ENCODE peak calls at places on chromosome 17, in five cellular contexts. K, I, J, Z and G are unnamed samples.

GRCh38 chr17:68378202-68379149 is 78.8 kb downstream of the WIPI1 start:
- ATAC-seq in K (no peak), I (peak), J (peak), Z (peak), G (peak)

GRCh38 chr17:20920813-20921199 is 122.0 kb downstream of the USP22 start:
- ATAC-seq in K (no peak), I (no peak), J (peak), Z (peak), G (no peak)

GRCh38 chr17:38424297-38424972 is 3.8 kb upstream of the ARHGAP23 start:
- ATAC-seq in K (no peak), I (no peak), J (no peak), Z (no peak), G (no peak)

GRCh38 chr17:82956726-82957468 is 117.1 kb upstream of the ZNF750 start:
- ATAC-seq in K (no peak), I (no peak), J (no peak), Z (no peak), G (no peak)

GRCh38 chr17:39668141-39668924 is at the start of gene PNMT:
- ATAC-seq in K (peak), I (no peak), J (peak), Z (peak), G (peak)

GRCh38 chr17:27552467-27552779 is 78.6 kb upstream of the LGALS9 start:
- ATAC-seq in K (no peak), I (no peak), J (peak), Z (peak), G (no peak)

GRCh38 chr17:57935833-57936807 is 19.1 kb downstream of the CUEDC1 start:
- ATAC-seq in K (no peak), I (peak), J (peak), Z (peak), G (peak)

GRCh38 chr17:39144414-39144813 is 7.0 kb downstream of the PLXDC1 start:
- ATAC-seq in K (no peak), I (peak), J (peak), Z (peak), G (peak)

GRCh38 chr17:14359251-14359939 is 58.5 kb downstream of the HS3ST3B1 start:
- ATAC-seq in K (peak), I (no peak), J (peak), Z (no peak), G (no peak)

GRCh38 chr17:78923660-78924453 is 1.3 kb downstream of the TIMP2 start:
- ATAC-seq in K (peak), I (no peak), J (peak), Z (no peak), G (no peak)

GRCh38 chr17:9676742-9677387 is 31.5 kb downstream of the USP43 start:
- ATAC-seq in K (peak), I (no peak), J (no peak), Z (no peak), G (no peak)

GRCh38 chr17:38704645-38705522 is at the start of gene MLLT6:
- ATAC-seq in K (peak), I (peak), J (peak), Z (peak), G (peak)

GRCh38 chr17:44071772-44072171 is 1.2 kb downstream of the G6PC3 start:
- ATAC-seq in K (no peak), I (no peak), J (no peak), Z (no peak), G (no peak)

GRCh38 chr17:4696432-4696796 is 7.5 kb downstream of the PELP1 start:
- ATAC-seq in K (peak), I (no peak), J (no peak), Z (no peak), G (no peak)

GRCh38 chr17:39098474-39099090 is 52.9 kb downstream of the PLXDC1 start:
- ATAC-seq in K (peak), I (no peak), J (no peak), Z (no peak), G (no peak)

GRCh38 chr17:30199600-30199999 is 35.9 kb downstream of the SLC6A4 start:
- ATAC-seq in K (no peak), I (no peak), J (no peak), Z (no peak), G (no peak)

GRCh38 chr17:10120113-10120485 is 78.3 kb downstream of the GAS7 start:
- ATAC-seq in K (no peak), I (no peak), J (peak), Z (no peak), G (no peak)

GRCh38 chr17:39077252-39077651 is 74.2 kb downstream of the PLXDC1 start:
- ATAC-seq in K (peak), I (no peak), J (no peak), Z (no peak), G (no peak)

GRCh38 chr17:56994009-56994792 is 16.3 kb downstream of the SCPEP1 start:
- ATAC-seq in K (no peak), I (peak), J (peak), Z (no peak), G (no peak)

GRCh38 chr17:27471321-27472269 is 15.3 kb downstream of the KSR1 start:
- ATAC-seq in K (peak), I (no peak), J (no peak), Z (no peak), G (no peak)

GRCh38 chr17:61591018-61591417 is at the start of gene NACA2:
- ATAC-seq in K (no peak), I (no peak), J (no peak), Z (no peak), G (no peak)

GRCh38 chr17:37742762-37743611 is 1.9 kb downstream of the HNF1B start:
- ATAC-seq in K (peak), I (no peak), J (peak), Z (peak), G (no peak)

GRCh38 chr17:43563262-43564079 is 17.3 kb upstream of the ETV4 start:
- ATAC-seq in K (no peak), I (no peak), J (no peak), Z (no peak), G (no peak)

GRCh38 chr17:30950669-30951399 is 20.0 kb upstream of the RNF135 start:
- ATAC-seq in K (no peak), I (peak), J (peak), Z (peak), G (peak)

GRCh38 chr17:71790791-71791190 is 330.0 kb upstream of the SOX9 start:
- ATAC-seq in K (no peak), I (no peak), J (no peak), Z (no peak), G (no peak)

GRCh38 chr17:12591336-12591735 is 74.4 kb upstream of the MYOCD start:
- ATAC-seq in K (no peak), I (no peak), J (no peak), Z (peak), G (no peak)

GRCh38 chr17:73172252-73172651 is 7.4 kb downstream of the SSTR2 start:
- ATAC-seq in K (no peak), I (no peak), J (no peak), Z (no peak), G (no peak)

GRCh38 chr17:78883090-78883532 is 19.9 kb downstream of the CEP295NL start:
- ATAC-seq in K (peak), I (peak), J (peak), Z (peak), G (peak)

GRCh38 chr17:57086069-57086930 is 1.3 kb downstream of the AKAP1 start:
- ATAC-seq in K (peak), I (peak), J (peak), Z (no peak), G (no peak)

GRCh38 chr17:16214190-16215001 is 938 bp downstream of the NCOR1 start:
- ATAC-seq in K (no peak), I (no peak), J (no peak), Z (no peak), G (no peak)

GRCh38 chr17:34070712-34071111 is 184.4 kb upstream of the CCL2 start:
- ATAC-seq in K (no peak), I (no peak), J (no peak), Z (no peak), G (no peak)

GRCh38 chr17:64129765-64130558 is at the start of gene ERN1:
- ATAC-seq in K (peak), I (peak), J (peak), Z (peak), G (peak)
- TF ChIP-seq POLR2A in K (peak), I (peak), J (no peak), Z (peak), G (peak)

GRCh38 chr17:81310963-81311550 is 15.9 kb upstream of the SLC38A10 start:
- ATAC-seq in K (no peak), I (no peak), J (no peak), Z (no peak), G (no peak)

GRCh38 chr17:81309140-81309858 is 14.2 kb upstream of the SLC38A10 start:
- ATAC-seq in K (peak), I (peak), J (peak), Z (peak), G (peak)

GRCh38 chr17:81311954-81312353 is 16.8 kb upstream of the SLC38A10 start:
- ATAC-seq in K (no peak), I (no peak), J (no peak), Z (no peak), G (no peak)

GRCh38 chr17:81308161-81308560 is 13.1 kb upstream of the SLC38A10 start:
- ATAC-seq in K (no peak), I (no peak), J (no peak), Z (no peak), G (no peak)

DNA sequence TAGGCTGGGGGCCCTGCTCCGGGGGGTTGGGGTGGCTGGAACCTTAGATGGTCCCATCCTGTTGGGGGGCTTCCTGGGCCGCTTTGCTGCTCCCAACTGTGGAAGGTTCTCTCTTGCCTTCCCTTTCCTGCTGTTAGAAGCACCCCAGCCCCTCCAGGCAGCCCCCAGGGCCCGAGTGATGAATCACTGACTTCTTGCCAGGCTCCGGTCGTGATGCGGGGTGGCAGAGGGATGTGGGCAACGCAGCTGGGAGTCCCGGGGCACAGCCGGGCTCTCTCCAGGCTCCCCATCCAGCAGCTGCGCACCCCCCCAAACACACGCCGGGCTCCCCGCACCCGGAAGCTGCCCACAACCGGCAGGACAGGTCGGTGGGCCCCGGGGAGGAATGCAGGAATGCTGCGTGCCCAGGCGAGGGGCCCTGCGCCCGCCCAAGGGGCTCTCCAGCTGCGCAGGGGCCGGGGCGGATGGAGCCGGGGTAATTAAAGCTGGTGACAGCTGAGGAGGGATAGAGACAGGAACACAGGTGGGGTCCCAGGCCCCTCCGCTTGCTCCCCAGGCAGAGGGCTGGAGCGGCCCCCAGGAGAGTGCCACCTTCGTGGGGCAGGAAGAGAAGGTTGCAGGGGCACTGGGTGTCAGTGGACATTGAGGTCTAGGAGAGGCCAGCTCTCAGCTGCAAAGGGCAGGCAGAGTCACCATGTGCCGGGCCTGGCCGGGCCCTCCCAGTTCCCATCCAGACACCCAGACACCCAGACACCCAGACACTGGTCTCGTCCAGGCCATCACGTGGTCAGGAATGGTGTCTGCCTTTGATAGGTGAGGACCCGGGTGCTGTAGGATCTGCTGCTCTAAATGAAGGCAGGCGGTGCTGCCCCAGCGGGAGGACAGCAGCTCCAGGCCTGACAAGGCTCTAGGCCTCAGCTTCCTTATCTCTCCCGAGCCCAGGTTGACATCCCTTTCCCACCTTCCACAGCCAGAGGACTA is 15.0 kb upstream of the SLC38A10 start:
- ATAC-seq in K (no peak), I (no peak), J (no peak), Z (no peak), G (no peak)
- H3K4me3 ChIP-seq in K (no peak), I (peak), J (peak), Z (no peak), G (peak)

GRCh38 chr17:77325537-77325825 is 184.7 kb downstream of the SEC14L1 start:
- ATAC-seq in K (peak), I (no peak), J (no peak), Z (no peak), G (no peak)
- TF ChIP-seq CTCF in K (no peak), I (no peak), J (no peak), Z (no peak), G (no peak)

DNA sequence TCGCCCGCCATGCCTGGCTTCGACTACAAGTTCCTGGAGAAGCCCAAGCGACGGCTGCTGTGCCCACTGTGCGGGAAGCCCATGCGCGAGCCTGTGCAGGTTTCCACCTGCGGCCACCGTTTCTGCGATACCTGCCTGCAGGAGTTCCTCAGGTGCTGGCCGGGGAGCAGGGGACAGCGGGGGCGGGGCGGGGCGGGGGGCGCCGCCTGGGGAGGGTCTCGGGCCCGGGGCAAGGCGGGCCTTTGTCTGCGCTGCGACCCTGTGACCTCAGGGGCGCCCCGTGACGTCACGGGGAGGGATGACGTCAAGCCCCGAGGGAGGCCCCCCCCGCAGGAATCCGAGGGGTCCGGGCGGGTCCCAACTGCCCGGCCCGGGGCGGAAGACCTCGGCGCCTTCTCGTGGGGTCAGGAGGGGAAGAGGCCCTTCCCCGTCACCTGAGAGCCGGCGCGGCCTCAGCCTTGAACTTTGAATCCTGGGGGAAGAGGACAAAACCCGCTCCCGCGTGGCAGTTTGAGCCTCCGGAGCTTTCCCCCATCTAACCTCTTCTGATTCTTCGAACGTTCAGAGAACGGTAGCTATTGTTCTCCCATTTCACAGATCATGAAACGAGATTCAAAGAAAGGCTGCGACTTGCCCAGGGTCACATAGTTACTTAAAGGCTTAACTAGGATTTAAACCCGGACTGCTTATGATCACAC is 442 bp downstream of the TRAF4 start:
- ATAC-seq in K (peak), I (no peak), J (peak), Z (peak), G (peak)
- TF ChIP-seq POLR2A in K (no peak), I (no peak), J (no peak), Z (no peak), G (no peak)

GRCh38 chr17:51733166-51733565 is 425.3 kb downstream of the CA10 start:
- ATAC-seq in K (no peak), I (no peak), J (no peak), Z (no peak), G (no peak)

GRCh38 chr17:51731941-51732722 is 426.4 kb downstream of the CA10 start:
- ATAC-seq in K (no peak), I (no peak), J (no peak), Z (no peak), G (no peak)

GRCh38 chr17:51734462-51734861 is 424.1 kb downstream of the CA10 start:
- ATAC-seq in K (no peak), I (no peak), J (no peak), Z (no peak), G (no peak)

GRCh38 chr17:51739245-51739886 is 419.1 kb downstream of the CA10 start:
- ATAC-seq in K (no peak), I (no peak), J (no peak), Z (no peak), G (no peak)

DNA sequence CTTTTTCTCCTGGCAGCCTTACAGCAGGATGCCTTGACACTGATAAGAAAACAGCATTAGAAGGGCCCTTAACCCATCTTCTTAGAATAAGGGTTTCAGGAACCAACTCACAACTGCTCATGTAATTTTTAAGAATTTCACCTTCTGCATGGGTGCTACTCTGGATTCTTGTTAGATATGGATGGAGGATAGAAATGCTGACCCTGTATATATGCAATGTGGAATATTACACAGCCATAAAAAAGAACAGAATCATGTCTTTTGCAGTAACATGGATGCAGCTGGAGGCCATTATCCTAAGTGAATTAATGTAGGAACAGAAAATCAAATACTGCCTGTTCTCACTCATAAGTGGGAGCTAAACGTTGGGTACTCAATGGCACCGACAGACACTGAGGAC is 423.5 kb downstream of the CA10 start:
- ATAC-seq in K (no peak), I (no peak), J (no peak), Z (no peak), G (no peak)
- H3K4me3 ChIP-seq in K (no peak), I (no peak), J (no peak), Z (no peak), G (no peak)

GRCh38 chr17:48613862-48614694 is 1.0 kb downstream of the HOXB8 start:
- ATAC-seq in K (no peak), I (no peak), J (no peak), Z (no peak), G (no peak)

GRCh38 chr17:48614904-48615211 is 234 bp downstream of the HOXB8 start:
- ATAC-seq in K (no peak), I (no peak), J (no peak), Z (no peak), G (no peak)

GRCh38 chr17:48611681-48612455 is 1.1 kb upstream of the HOXB7 start:
- ATAC-seq in K (peak), I (no peak), J (no peak), Z (no peak), G (no peak)

GRCh38 chr17:48612456-48612853 is 1.6 kb upstream of the HOXB7 start:
- ATAC-seq in K (no peak), I (no peak), J (no peak), Z (peak), G (no peak)

GRCh38 chr17:48612854-48613691 is 2.0 kb downstream of the HOXB8 start:
- ATAC-seq in K (peak), I (no peak), J (peak), Z (peak), G (peak)
- TF ChIP-seq CTCF in K (peak), I (peak), J (no peak), Z (peak), G (no peak)